ENCODE peak calls at places on chromosomes 3 and 15, in nine cellular contexts. P, E, K, R, S, F, X, U and B are unnamed samples.

GRCh38 chr3:190092250-190092649 is 28.4 kb downstream of the P3H2 start:
- DNase-seq in P (no peak), E (peak), K (no peak), R (no peak), S (no peak), F (no peak), X (peak), U (no peak), B (no peak)

GRCh38 chr3:142971431-142971830 is 8.0 kb upstream of the PAQR9 start:
- DNase-seq in P (no peak), E (no peak), K (no peak), R (no peak), S (no peak), F (no peak), X (no peak), U (no peak), B (no peak)

GRCh38 chr15:40832903-40833302 is 4.4 kb upstream of the PPP1R14D start:
- DNase-seq in P (no peak), E (no peak), K (no peak), R (no peak), S (no peak), F (no peak), X (no peak), U (no peak), B (no peak)

GRCh38 chr15:101662203-101662602 is 10.0 kb upstream of the TM2D3 start:
- DNase-seq in P (no peak), E (no peak), K (no peak), R (no peak), S (no peak), F (no peak), X (no peak), U (no peak), B (no peak)

GRCh38 chr3:77303943-77304778 is 264.3 kb downstream of the ROBO2 start:
- DNase-seq in P (no peak), E (no peak), K (no peak), R (no peak), S (no peak), F (no peak), X (no peak), U (no peak), B (no peak)

GRCh38 chr3:188343894-188344293 is 189.9 kb downstream of the LPP start:
- DNase-seq in P (no peak), E (peak), K (no peak), R (no peak), S (no peak), F (no peak), X (no peak), U (no peak), B (no peak)

GRCh38 chr3:194326192-194327029 is 24.7 kb downstream of the CPN2 start:
- DNase-seq in P (peak), E (peak), K (peak), R (no peak), S (no peak), F (no peak), X (no peak), U (no peak), B (peak)

GRCh38 chr15:45635191-45635638 is 386 bp downstream of the SQOR start:
- DNase-seq in P (no peak), E (peak), K (peak), R (no peak), S (peak), F (peak), X (peak), U (peak), B (no peak)

GRCh38 chr3:102530443-102531195 is 95.8 kb downstream of the ZPLD1 start:
- DNase-seq in P (no peak), E (peak), K (no peak), R (no peak), S (no peak), F (no peak), X (peak), U (no peak), B (no peak)

GRCh38 chr3:67083277-67083676 is 85.2 kb downstream of the KBTBD8 start:
- DNase-seq in P (no peak), E (peak), K (no peak), R (no peak), S (no peak), F (no peak), X (no peak), U (no peak), B (no peak)

GRCh38 chr15:83287541-83288027 is 3.1 kb upstream of the BNC1 start:
- DNase-seq in P (no peak), E (peak), K (no peak), R (no peak), S (no peak), F (no peak), X (peak), U (no peak), B (no peak)

GRCh38 chr15:43270676-43271306 is 4.1 kb upstream of the TGM5 start:
- DNase-seq in P (no peak), E (no peak), K (no peak), R (no peak), S (no peak), F (no peak), X (no peak), U (no peak), B (no peak)

GRCh38 chr15:25793354-25794050 is 69.6 kb downstream of the ATP10A start:
- DNase-seq in P (no peak), E (no peak), K (peak), R (no peak), S (no peak), F (peak), X (no peak), U (no peak), B (no peak)

GRCh38 chr15:77180270-77180669 is 109.4 kb upstream of the TSPAN3 start:
- DNase-seq in P (no peak), E (no peak), K (no peak), R (no peak), S (no peak), F (no peak), X (no peak), U (no peak), B (no peak)

GRCh38 chr3:141302364-141303141 is 65.8 kb upstream of the ZBTB38 start:
- DNase-seq in P (no peak), E (peak), K (no peak), R (no peak), S (no peak), F (no peak), X (peak), U (no peak), B (no peak)

GRCh38 chr15:74642724-74643367 is 27.2 kb downstream of the CLK3 start:
- DNase-seq in P (no peak), E (peak), K (peak), R (no peak), S (no peak), F (peak), X (peak), U (no peak), B (peak)

GRCh38 chr3:42588625-42589024 is 2.0 kb upstream of the SS18L2 start:
- DNase-seq in P (no peak), E (no peak), K (no peak), R (no peak), S (no peak), F (no peak), X (no peak), U (no peak), B (no peak)

GRCh38 chr3:42590989-42591756 is 513 bp downstream of the SS18L2 start:
- DNase-seq in P (no peak), E (peak), K (no peak), R (no peak), S (no peak), F (peak), X (peak), U (no peak), B (no peak)

GRCh38 chr3:42589382-42590109 is 1.1 kb upstream of the SS18L2 start:
- DNase-seq in P (no peak), E (no peak), K (no peak), R (no peak), S (no peak), F (no peak), X (no peak), U (no peak), B (no peak)

GRCh38 chr3:42593635-42594034 is 3.0 kb downstream of the SS18L2 start:
- DNase-seq in P (no peak), E (no peak), K (no peak), R (no peak), S (no peak), F (no peak), X (no peak), U (no peak), B (no peak)

DNA sequence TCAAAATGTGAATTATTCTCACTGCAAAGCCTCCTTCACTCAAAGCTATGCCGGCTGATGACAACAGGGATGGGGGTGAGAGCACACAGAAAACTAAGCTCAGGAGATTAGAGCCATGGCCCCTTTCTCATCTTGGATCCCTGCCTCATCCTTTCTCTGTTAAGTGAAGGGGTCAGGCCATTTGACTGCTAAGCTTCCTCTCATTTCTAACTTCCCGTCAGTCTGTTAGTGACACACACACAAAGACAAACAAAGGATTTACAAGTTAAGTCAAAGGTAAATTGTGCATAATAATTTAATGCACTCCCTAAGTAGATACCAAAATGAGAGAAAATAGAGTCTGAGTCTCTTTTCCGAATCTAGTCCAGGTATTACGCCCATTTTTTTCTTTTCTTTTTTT is 1.2 kb downstream of the SS18L2 start:
- DNase-seq in P (no peak), E (peak), K (no peak), R (no peak), S (no peak), F (no peak), X (no peak), U (no peak), B (no peak)
- H3K4me3 ChIP-seq in P (peak), E (peak), K (peak), R (peak), S (peak), F (no peak), X (peak), U (peak), B (peak)

GRCh38 chr15:31977138-31977537 is 53.2 kb upstream of the CHRNA7 start:
- DNase-seq in P (no peak), E (no peak), K (no peak), R (no peak), S (no peak), F (no peak), X (no peak), U (no peak), B (no peak)

GRCh38 chr15:31974154-31974794 is 56.0 kb upstream of the CHRNA7 start:
- DNase-seq in P (no peak), E (no peak), K (peak), R (no peak), S (no peak), F (no peak), X (no peak), U (no peak), B (no peak)

GRCh38 chr15:31973197-31973596 is 57.1 kb upstream of the CHRNA7 start:
- DNase-seq in P (no peak), E (no peak), K (no peak), R (no peak), S (no peak), F (no peak), X (no peak), U (no peak), B (no peak)

GRCh38 chr15:31975446-31976229 is 54.7 kb upstream of the CHRNA7 start:
- DNase-seq in P (no peak), E (peak), K (peak), R (no peak), S (no peak), F (peak), X (peak), U (no peak), B (peak)

GRCh38 chr15:31974855-31975421 is 55.4 kb upstream of the CHRNA7 start:
- DNase-seq in P (no peak), E (peak), K (peak), R (peak), S (no peak), F (no peak), X (peak), U (peak), B (no peak)
- H3K4me3 ChIP-seq in P (no peak), E (peak), K (no peak), R (no peak), S (no peak), F (no peak), X (peak), U (no peak), B (peak)

DNA sequence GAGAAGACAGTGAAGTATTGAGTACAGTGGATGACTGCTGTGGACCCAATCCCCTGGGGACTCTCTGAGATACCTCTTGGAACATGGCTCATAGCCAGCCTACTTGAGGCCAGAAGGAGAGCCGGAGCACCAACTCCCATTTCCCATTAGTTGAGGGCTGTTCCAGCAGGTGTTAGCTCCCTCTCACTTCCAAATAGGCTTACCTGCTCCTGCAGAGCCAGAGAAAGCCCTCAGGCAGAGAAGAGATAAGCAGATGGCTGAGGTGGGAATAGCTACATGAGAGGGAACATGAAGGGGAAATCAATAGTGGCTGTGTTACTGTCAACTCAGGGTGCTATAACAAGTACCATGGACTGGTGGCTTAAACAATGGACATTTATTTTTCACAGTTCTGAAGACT is 4.6 kb upstream of the CCK start:
- DNase-seq in P (no peak), E (no peak), K (no peak), R (no peak), S (no peak), F (no peak), X (no peak), U (no peak), B (no peak)
- H3K4me3 ChIP-seq in P (no peak), E (no peak), K (no peak), R (no peak), S (no peak), F (no peak), X (no peak), U (no peak), B (no peak)

GRCh38 chr3:185153170-185153733 is 392 bp upstream of the C3orf70 start:
- DNase-seq in P (no peak), E (no peak), K (peak), R (no peak), S (no peak), F (no peak), X (no peak), U (no peak), B (no peak)
- H3K4me3 ChIP-seq in P (no peak), E (peak), K (peak), R (peak), S (peak), F (peak), X (peak), U (no peak), B (peak)

GRCh38 chr3:128407247-128407646 is 59.4 kb downstream of the DNAJB8 start:
- DNase-seq in P (no peak), E (no peak), K (no peak), R (no peak), S (no peak), F (no peak), X (no peak), U (no peak), B (no peak)

GRCh38 chr3:128410669-128411573 is 55.8 kb downstream of the DNAJB8 start:
- DNase-seq in P (no peak), E (no peak), K (no peak), R (no peak), S (no peak), F (no peak), X (no peak), U (no peak), B (no peak)

GRCh38 chr3:128407986-128408692 is 58.6 kb downstream of the DNAJB8 start:
- DNase-seq in P (no peak), E (no peak), K (peak), R (no peak), S (no peak), F (no peak), X (no peak), U (no peak), B (no peak)

GRCh38 chr3:128409621-128410581 is 56.8 kb downstream of the DNAJB8 start:
- DNase-seq in P (no peak), E (no peak), K (no peak), R (no peak), S (no peak), F (no peak), X (no peak), U (no peak), B (no peak)

DNA sequence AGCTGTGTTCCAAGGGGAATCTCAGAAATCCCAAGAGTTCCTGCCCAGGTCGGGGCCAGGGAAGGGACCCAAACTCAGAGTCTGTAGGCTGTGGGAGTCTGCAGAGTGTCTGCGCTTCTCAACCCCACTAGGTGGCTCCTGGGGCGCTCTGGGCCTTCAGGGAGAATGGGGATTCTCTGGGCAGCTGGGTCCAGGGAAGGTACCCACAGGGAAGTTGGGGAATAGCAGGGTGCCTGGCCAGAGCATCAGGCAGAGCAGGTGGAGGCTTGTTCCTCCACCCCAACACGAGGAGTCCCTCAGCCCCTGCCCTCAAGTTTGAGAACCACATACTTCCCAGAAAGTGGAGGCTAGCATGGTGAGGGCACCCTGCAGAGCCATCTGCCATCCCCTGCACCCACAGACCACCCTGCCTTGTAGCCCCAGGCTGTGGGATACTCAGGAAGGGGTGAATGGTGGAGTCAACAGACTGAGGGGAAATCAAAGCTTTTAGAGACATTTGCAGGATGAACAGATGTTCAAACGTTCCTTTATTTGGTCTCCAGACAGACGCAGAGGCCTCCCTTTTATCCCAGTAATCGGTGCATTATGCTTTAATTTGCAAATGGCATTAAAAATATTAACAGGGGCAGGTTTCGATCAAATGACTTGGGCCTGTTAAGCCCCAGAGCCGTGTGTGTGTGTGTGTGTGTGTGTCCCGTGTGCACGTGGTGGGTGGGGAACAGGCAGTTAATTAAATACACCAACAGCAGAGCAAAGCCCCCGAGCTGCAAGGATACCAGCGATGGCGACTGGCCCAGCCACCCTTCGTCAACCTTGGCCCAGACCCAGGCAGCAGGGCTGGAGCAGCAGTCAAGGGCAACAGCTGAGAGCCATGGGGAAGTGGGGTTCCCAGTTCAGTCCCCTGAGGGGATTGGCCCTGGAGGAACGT is 57.7 kb downstream of the DNAJB8 start:
- DNase-seq in P (no peak), E (no peak), K (peak), R (no peak), S (no peak), F (peak), X (no peak), U (no peak), B (no peak)
- H3K4me3 ChIP-seq in P (no peak), E (no peak), K (no peak), R (no peak), S (no peak), F (no peak), X (no peak), U (no peak), B (no peak)

DNA sequence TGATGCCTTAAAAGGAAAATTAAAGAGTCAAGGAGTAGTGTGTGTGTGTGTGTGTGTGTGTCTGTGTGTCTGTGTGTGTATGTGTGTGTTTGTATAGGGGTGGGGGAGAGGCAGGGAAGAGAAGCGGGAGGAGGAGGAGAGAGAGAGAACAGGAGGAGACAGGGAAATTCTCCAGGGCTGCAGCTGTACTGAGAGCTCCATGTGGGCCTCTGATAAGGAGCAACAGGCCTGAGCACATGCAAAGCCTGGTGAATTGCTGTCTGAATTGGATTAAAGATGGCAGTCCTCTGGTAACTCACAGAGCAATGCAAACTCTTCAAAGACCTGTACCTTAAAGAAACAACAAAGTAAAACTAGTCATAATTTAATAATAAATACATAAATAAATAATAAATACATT is 70.6 kb downstream of the SEMA6D start:
- DNase-seq in P (no peak), E (no peak), K (no peak), R (no peak), S (no peak), F (no peak), X (no peak), U (no peak), B (no peak)
- H3K4me3 ChIP-seq in P (no peak), E (no peak), K (no peak), R (no peak), S (no peak), F (no peak), X (no peak), U (no peak), B (no peak)